ENCODE peak calls at places on chromosomes 6 and 20, in ten cellular contexts. T, P, R, Y, G, C, O, U, S and M are unnamed samples.

GRCh38 chr6:105794263-105794662 is 291.9 kb upstream of the PRDM1 start:
- DNase-seq in R (no peak), O (no peak), U (peak; percentile 61), Y (no peak), G (no peak), S (peak; percentile 54), T (no peak), C (peak; percentile 40), P (no peak), M (no peak)

GRCh38 chr6:168681748-168682147 is 240.8 kb downstream of the SMOC2 start:
- DNase-seq in T (no peak), Y (no peak), U (no peak), P (no peak), C (no peak), S (no peak), O (no peak), R (no peak), G (no peak), M (no peak)

GRCh38 chr20:48006036-48006833 is 221.0 kb upstream of the SULF2 start:
- DNase-seq in C (no peak), Y (no peak), T (no peak), R (no peak), O (no peak), P (no peak), S (no peak), U (no peak), G (no peak), M (no peak)

GRCh38 chr6:43909474-43910148 is 139.6 kb downstream of the VEGFA start:
- DNase-seq in P (no peak), O (no peak), Y (no peak), T (no peak), S (no peak), C (peak; percentile 57), G (no peak), R (no peak), U (no peak), M (no peak)

GRCh38 chr6:84466521-84466920 is 239.1 kb upstream of the CEP162 start:
- DNase-seq in P (no peak), R (no peak), T (peak; percentile 45), O (no peak), Y (no peak), S (no peak), G (peak; percentile 7), C (no peak), U (no peak), M (no peak)

GRCh38 chr6:159691133-159691962 is 1.7 kb downstream of the SOD2 start:
- DNase-seq in T (no peak), C (no peak), S (no peak), Y (no peak), R (peak; percentile 62), G (peak; percentile 92), O (no peak), U (no peak), P (peak; percentile 64), M (peak; percentile 59)

GRCh38 chr6:149405823-149406765 is 6.0 kb downstream of the SUMO4 start:
- DNase-seq in T (no peak), C (no peak), P (no peak), U (no peak), O (no peak), R (no peak), Y (no peak), G (peak; percentile 51), S (no peak), M (no peak)

GRCh38 chr6:1126036-1126435 is 185.9 kb upstream of the FOXQ1 start:
- DNase-seq in R (no peak), Y (no peak), C (no peak), G (no peak), T (no peak), O (no peak), S (no peak), P (no peak), U (no peak), M (no peak)

GRCh38 chr20:25460591-25461280 is 53.3 kb downstream of the GINS1 start:
- DNase-seq in P (no peak), Y (no peak), O (no peak), R (no peak), T (no peak), C (no peak), U (no peak), S (no peak), G (no peak), M (no peak)

GRCh38 chr6:147974376-147974775 is 368.3 kb upstream of the SASH1 start:
- DNase-seq in U (no peak), O (no peak), S (no peak), T (no peak), P (peak; percentile 15), G (peak; percentile 32), R (no peak), C (no peak), Y (no peak), M (no peak)

GRCh38 chr6:63804381-63804956 is 168.9 kb downstream of the PHF3 start:
- DNase-seq in G (peak; percentile 95), C (no peak), R (no peak), T (no peak), P (peak; percentile 48), S (no peak), Y (no peak), U (no peak), O (no peak), M (no peak)

GRCh38 chr20:32473231-32474008 is 111.7 kb downstream of the NOL4L start:
- DNase-seq in U (no peak), O (no peak), T (no peak), R (peak; percentile 13), Y (no peak), C (no peak), S (no peak), G (no peak), P (no peak), M (no peak)
- H3K4me3 ChIP-seq in U (no peak overlapping the region), O (no peak overlapping the region), T (no peak overlapping the region), R (no peak overlapping the region), Y (no peak overlapping the region), C (peak overlapping the region; percentile 56), S (no peak overlapping the region), G (no peak overlapping the region), P (no peak overlapping the region), M (no peak overlapping the region)

GRCh38 chr6:39296745-39297640 is 17.2 kb downstream of the KCNK17 start:
- DNase-seq in S (no peak), P (no peak), T (no peak), G (peak; percentile 26), O (no peak), U (peak; percentile 22), R (no peak), Y (peak; percentile 40), C (peak; percentile 57), M (no peak)

GRCh38 chr6:39294899-39295298 is 19.3 kb downstream of the KCNK17 start:
- DNase-seq in R (no peak), O (no peak), Y (no peak), S (no peak), T (no peak), C (no peak), G (no peak), P (no peak), U (no peak), M (no peak)

GRCh38 chr6:39300739-39301138 is 13.5 kb downstream of the KCNK17 start:
- DNase-seq in S (no peak), U (no peak), Y (no peak), C (no peak), T (no peak), R (no peak), P (no peak), G (no peak), O (no peak), M (no peak)

GRCh38 chr6:39295538-39295937 is 18.7 kb downstream of the KCNK17 start:
- DNase-seq in Y (no peak), S (no peak), U (no peak), C (no peak), T (no peak), P (no peak), R (no peak), O (no peak), G (no peak), M (no peak)

GRCh38 chr6:39298061-39298460 is 16.2 kb downstream of the KCNK17 start:
- DNase-seq in R (no peak), T (no peak), G (no peak), C (no peak), P (no peak), U (no peak), O (no peak), Y (no peak), S (no peak), M (no peak)
- H3K4me1 ChIP-seq in R (no peaks in the 10 kb centered on the region), T (no peaks in the 10 kb centered on the region), G (no peaks in the 10 kb centered on the region), C (peaks cover 18% of the 10 kb centered on the region), P (no peaks in the 10 kb centered on the region), U (no peaks in the 10 kb centered on the region), O (peaks cover 6% of the 10 kb centered on the region), Y (peaks cover 4% of the 10 kb centered on the region), S (no peaks in the 10 kb centered on the region), M (no peaks in the 10 kb centered on the region)

DNA sequence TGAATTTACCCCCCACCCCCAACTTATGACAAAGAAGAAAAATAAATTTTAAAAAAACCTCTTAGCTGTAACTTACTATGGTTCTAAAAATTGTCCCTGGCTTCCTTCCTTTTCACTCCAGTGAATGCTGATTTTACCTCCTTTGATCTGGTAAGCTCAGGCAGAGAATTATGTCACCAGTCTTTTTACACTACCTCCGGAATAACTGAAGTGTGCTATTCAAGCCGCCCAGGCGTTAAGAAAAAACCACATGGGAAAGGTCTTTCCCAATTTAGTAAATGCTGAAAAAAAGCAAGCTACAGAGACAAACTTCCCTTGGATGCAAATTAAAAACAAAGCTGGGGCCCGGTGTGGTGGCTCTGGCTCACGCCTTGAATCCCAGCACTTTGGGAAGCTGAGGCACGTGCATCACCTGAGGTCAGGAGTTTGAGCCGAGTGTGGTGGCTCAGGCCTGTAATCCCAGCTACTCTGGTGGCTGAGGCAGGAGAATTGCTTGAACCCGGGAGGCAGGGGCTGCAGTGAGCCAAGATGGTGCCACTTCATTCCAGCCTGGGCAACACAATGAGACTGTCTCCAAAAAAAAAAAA is 12.4 kb downstream of the SNX5 start:
- DNase-seq in R (no peak), Y (no peak), C (no peak), T (no peak), P (no peak), S (no peak), O (no peak), G (no peak), U (no peak), M (no peak)
- H3K4me3 ChIP-seq in R (no peak overlapping the region), Y (no peak overlapping the region), C (no peak overlapping the region), T (no peak overlapping the region), P (no peak overlapping the region), S (no peak overlapping the region), O (no peak overlapping the region), G (no peak overlapping the region), U (no peak overlapping the region), M (no peak overlapping the region)

DNA sequence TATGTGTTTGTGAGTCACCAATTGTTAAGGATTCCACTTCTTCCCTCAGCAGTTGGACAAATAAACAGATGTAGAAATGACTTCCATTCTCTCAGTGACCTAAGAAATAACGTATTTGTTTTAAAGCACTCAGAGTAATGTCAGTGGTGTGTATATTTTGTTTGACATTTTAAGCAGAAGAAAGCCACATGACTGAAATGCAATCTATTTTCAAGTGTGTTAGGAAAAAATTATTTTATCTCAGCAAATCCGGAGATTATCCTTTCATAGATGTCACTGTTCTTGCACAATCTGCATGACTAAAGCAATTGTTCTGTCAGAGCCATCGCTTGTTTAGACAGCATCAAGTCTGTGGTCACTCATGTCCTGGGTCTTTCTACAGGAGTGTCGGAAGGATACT is 77.1 kb downstream of the JAG1 start:
- DNase-seq in O (no peak), T (no peak), U (no peak), C (no peak), G (peak; percentile 95), R (no peak), Y (no peak), S (no peak), P (no peak), M (no peak)
- H3K4me1 ChIP-seq in O (no peaks in the 10 kb centered on the region), T (peaks cover 61% of the 10 kb centered on the region), U (no peaks in the 10 kb centered on the region), C (peaks cover 7% of the 10 kb centered on the region), G (peaks cover 18% of the 10 kb centered on the region), R (no peaks in the 10 kb centered on the region), Y (peaks cover 55% of the 10 kb centered on the region), S (no peaks in the 10 kb centered on the region), P (peaks cover 6% of the 10 kb centered on the region), M (peaks cover 5% of the 10 kb centered on the region)